ENCODE peak calls at places on chromosomes 3 and 15, in ten cellular contexts. X, K, A, F, C, Q, J, T, I and B are unnamed samples.

GRCh38 chr3:72739521-72740466 is 108.5 kb downstream of the SHQ1 start:
- DNase-seq in I (no peak), A (peak), J (no peak), X (no peak), T (no peak), K (no peak), F (no peak), C (no peak), Q (no peak), B (no peak)

GRCh38 chr3:16090013-16090412 is 84.5 kb upstream of the GALNT15 start:
- DNase-seq in A (peak), I (peak), F (no peak), K (no peak), X (no peak), T (no peak), Q (peak), C (no peak), J (no peak), B (peak)

GRCh38 chr3:141243295-141243707 is 11.7 kb downstream of the PXYLP1 start:
- DNase-seq in I (peak), Q (peak), J (no peak), C (no peak), T (no peak), A (peak), F (no peak), X (no peak), K (no peak), B (peak)

GRCh38 chr15:62879770-62880169 is 162.8 kb upstream of the TPM1 start:
- DNase-seq in Q (no peak), C (no peak), K (no peak), F (no peak), T (no peak), I (no peak), X (no peak), A (no peak), J (no peak), B (no peak)

GRCh38 chr15:62618432-62618831 is 424.1 kb upstream of the TPM1 start:
- DNase-seq in C (no peak), T (no peak), K (no peak), F (no peak), I (peak), Q (peak), J (no peak), X (no peak), A (peak), B (peak)

GRCh38 chr3:10370429-10370828 is 49.5 kb upstream of the SEC13 start:
- DNase-seq in T (no peak), J (no peak), Q (peak), K (peak), I (peak), A (peak), C (no peak), F (no peak), X (no peak), B (peak)

GRCh38 chr3:90015688-90016356 is 908.4 kb downstream of the EPHA3 start:
- DNase-seq in F (no peak), C (no peak), K (no peak), J (no peak), A (peak), T (no peak), I (peak), Q (peak), X (no peak), B (peak)

GRCh38 chr3:173529062-173529711 is 131.6 kb downstream of the NLGN1 start:
- DNase-seq in C (peak), A (peak), J (peak), Q (peak), T (peak), F (no peak), X (no peak), I (peak), K (peak), B (peak)

GRCh38 chr3:99751649-99752048 is 66.0 kb upstream of the CMSS1 start:
- DNase-seq in C (no peak), K (no peak), J (no peak), T (no peak), Q (peak), X (no peak), F (no peak), I (peak), A (peak), B (peak)

GRCh38 chr3:196096382-196096953 is 14.6 kb upstream of the TFRC start:
- DNase-seq in J (no peak), X (peak), Q (peak), A (no peak), I (no peak), C (no peak), F (no peak), K (peak), T (peak), B (no peak)

GRCh38 chr3:39981547-39982184 is 172.3 kb downstream of the MYRIP start:
- DNase-seq in I (no peak), Q (no peak), F (no peak), A (no peak), J (no peak), X (no peak), T (no peak), C (no peak), K (no peak), B (no peak)

GRCh38 chr15:29032229-29032625 is 146.5 kb downstream of the APBA2 start:
- DNase-seq in J (no peak), Q (no peak), A (no peak), I (no peak), X (no peak), F (no peak), T (no peak), C (no peak), K (no peak), B (no peak)

GRCh38 chr15:66216806-66217205 is 36.7 kb downstream of the MEGF11 start:
- DNase-seq in J (no peak), C (no peak), A (no peak), K (peak), I (no peak), T (no peak), X (no peak), F (no peak), Q (no peak), B (no peak)

GRCh38 chr3:43733459-43734384 is 43.0 kb downstream of the ABHD5 start:
- DNase-seq in K (no peak), C (peak), A (peak), Q (peak), J (no peak), T (no peak), F (no peak), I (peak), X (peak), B (peak)

GRCh38 chr3:157369712-157370447 is 66.8 kb upstream of the PTX3 start:
- DNase-seq in C (no peak), T (no peak), Q (no peak), I (no peak), X (no peak), K (no peak), F (no peak), J (no peak), A (no peak), B (peak)

GRCh38 chr3:196322-197153 is at the start of gene CHL1:
- DNase-seq in J (peak), C (peak), F (peak), I (no peak), Q (no peak), X (no peak), K (no peak), T (peak), A (no peak), B (no peak)
- H3K4me3 ChIP-seq in J (peak), C (peak), F (peak), I (peak), Q (peak), X (peak), K (no peak), T (peak), A (peak), B (no peak)

GRCh38 chr15:45268135-45268534 is 16.1 kb downstream of the SLC28A2 start:
- DNase-seq in F (no peak), T (no peak), K (no peak), J (no peak), I (no peak), A (no peak), C (peak), Q (no peak), X (no peak), B (no peak)
- TF ChIP-seq CTCF in F (no peak), T (no peak), K (peak), J (no peak), I (no peak), A (no peak), C (peak), Q (no peak), X (no peak), B (no peak)

GRCh38 chr15:92158426-92158825 is 235.3 kb upstream of the ST8SIA2 start:
- DNase-seq in T (no peak), K (no peak), I (peak), X (no peak), F (no peak), C (peak), J (no peak), Q (peak), A (peak), B (no peak)

GRCh38 chr15:92157666-92158298 is 235.9 kb upstream of the ST8SIA2 start:
- DNase-seq in T (no peak), A (no peak), X (no peak), K (no peak), Q (no peak), J (no peak), C (no peak), F (no peak), I (no peak), B (no peak)

GRCh38 chr15:92161039-92161670 is 232.5 kb upstream of the ST8SIA2 start:
- DNase-seq in J (no peak), C (no peak), A (no peak), I (no peak), X (no peak), F (no peak), T (no peak), Q (no peak), K (peak), B (no peak)

GRCh38 chr15:92159481-92159880 is 234.2 kb upstream of the ST8SIA2 start:
- DNase-seq in J (no peak), X (no peak), Q (no peak), C (peak), F (no peak), A (no peak), K (no peak), T (peak), I (no peak), B (no peak)

DNA sequence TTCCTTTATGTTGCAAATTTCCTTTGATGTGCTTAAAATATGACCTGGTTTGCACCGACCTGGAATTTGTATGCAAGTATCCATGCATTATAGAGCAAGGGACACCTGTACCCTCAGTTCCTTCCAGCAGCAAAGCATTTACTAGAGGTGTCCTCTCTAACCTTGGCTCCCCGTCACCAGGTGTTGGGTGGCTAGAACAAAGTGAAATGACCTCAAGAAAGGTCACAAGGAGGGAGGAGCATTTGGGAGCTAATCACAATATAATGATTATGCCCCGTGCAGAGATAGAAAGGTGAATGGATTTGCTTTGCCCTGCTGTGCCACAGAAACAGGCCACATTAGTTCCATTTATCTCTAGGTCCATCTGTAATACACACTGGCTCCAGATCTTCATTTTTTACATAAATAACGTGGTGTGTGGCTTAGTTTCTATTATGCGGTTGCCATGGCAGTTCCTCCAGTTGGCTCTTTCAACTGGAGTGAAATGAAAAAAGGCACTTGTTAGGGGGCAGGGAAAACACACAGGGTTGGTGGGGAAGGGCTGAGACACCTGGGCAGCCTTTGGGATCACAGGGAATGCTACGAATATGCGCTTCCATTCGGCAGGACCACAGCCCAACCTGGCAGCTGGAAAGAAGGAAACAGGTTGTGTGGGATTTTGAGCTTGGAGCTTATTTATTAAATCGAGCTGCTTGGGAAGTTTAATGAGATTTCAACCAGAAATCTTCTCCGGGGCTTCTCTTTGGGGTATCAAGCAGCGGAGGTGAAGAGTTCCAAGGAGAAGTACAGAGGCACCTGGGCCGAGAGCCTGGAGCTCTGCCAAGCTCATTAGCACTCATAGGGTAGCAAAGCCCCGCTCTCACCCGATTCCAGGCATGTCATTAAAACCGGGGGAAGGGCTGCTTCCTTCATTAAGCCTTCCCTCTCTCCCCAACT is 233.5 kb upstream of the ST8SIA2 start:
- DNase-seq in K (no peak), C (peak), F (no peak), I (no peak), A (no peak), T (no peak), X (no peak), Q (no peak), J (no peak), B (no peak)
- H3K4me3 ChIP-seq in K (no peak), C (peak), F (no peak), I (no peak), A (no peak), T (no peak), X (no peak), Q (no peak), J (no peak), B (no peak)

DNA sequence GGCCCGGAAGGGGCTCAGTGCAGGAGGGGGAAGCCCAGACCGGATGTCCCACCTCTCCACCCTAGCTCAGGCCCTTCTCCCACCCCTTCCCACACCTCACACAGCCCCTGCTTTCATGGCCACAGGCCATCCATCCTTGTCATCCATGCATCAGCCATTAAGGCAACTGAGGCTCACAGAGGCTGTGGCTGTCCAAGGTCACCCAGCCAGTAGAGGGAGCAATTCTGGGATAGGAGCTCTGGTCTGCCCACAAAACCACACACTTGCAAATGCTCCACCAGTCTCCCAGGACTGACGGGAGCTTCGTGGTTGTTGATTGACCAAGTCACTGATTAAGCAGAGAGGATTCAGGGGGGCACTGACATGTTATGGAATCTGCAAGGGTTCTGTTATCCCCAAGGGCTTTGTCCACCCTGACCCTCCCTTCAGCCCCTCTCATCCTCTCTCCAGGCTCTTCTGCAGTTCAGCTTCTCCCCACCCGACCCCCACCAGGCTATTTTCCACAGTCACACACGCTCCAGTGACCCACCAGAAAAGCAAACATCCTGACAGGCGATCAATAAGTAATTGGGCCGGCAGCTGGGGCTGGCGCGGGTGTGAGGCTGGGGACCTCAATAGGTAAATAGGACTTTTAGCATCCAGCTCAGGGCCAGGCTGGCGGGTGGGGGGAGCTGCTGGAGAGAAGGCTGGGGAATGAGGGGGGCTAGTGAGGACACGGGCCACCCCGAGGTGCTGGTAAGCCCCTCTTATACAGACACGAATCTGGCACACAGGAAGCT is 15.0 kb downstream of the LINGO1 start:
- DNase-seq in T (no peak), A (no peak), X (no peak), F (no peak), I (no peak), Q (no peak), K (peak), J (no peak), C (peak), B (peak)
- TF ChIP-seq CTCF in T (peak), A (peak), X (peak), F (no peak), I (no peak), Q (no peak), K (peak), J (peak), C (peak), B (peak)

DNA sequence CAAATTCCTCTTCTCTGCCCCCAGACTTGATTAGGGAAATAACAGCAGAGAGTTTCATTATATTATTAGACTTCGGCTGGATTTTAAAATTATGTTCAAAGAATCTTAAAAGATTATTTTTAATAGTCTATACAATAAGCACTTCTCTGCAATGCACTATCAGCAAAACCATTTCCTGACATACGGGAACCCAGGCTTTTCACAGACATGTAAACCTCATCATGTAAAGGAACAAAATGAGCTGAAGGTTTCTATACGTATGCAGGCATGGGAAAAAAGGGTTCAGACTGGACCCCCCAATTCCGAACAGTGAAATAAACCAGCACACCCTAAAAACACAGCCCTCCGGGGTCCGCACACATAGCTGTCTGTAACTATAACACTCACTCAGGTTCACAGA is 77.5 kb upstream of the LMOD3 start:
- DNase-seq in J (no peak), C (no peak), K (no peak), I (no peak), Q (no peak), A (no peak), F (no peak), X (no peak), T (no peak), B (peak)
- H3K4me3 ChIP-seq in J (peak), C (no peak), K (no peak), I (peak), Q (no peak), A (no peak), F (peak), X (peak), T (peak), B (peak)

GRCh38 chr3:126982125-126982521 is 792 bp upstream of the PLXNA1 start:
- DNase-seq in I (peak), T (no peak), C (peak), Q (peak), J (no peak), A (peak), F (no peak), X (no peak), K (peak), B (peak)
- TF ChIP-seq CTCF in I (no peak), T (no peak), C (no peak), Q (no peak), J (no peak), A (no peak), F (no peak), X (no peak), K (no peak), B (no peak)